ENCODE peak calls at places on chromosomes 3 and 15, in four cellular contexts. Z, L, N and I are unnamed samples.

GRCh38 chr3:44252332-44252731 is 10.6 kb downstream of the TOPAZ1 start:
- DNase-seq in N (no peak), L (no peak), Z (no peak), I (no peak)

GRCh38 chr3:56754753-56755365 is 46.9 kb downstream of the ARHGEF3 start:
- DNase-seq in L (no peak), N (no peak), Z (no peak), I (no peak)

GRCh38 chr15:91468861-91469260 is 368.8 kb downstream of the SV2B start:
- DNase-seq in N (no peak), Z (no peak), L (no peak), I (no peak)

GRCh38 chr3:41286305-41286704 is 87.0 kb downstream of the CTNNB1 start:
- DNase-seq in Z (no peak), N (no peak), L (no peak), I (no peak)

GRCh38 chr15:90047956-90048575 is 46.9 kb downstream of the ZNF710 start:
- DNase-seq in Z (no peak), N (no peak), L (no peak), I (no peak)

GRCh38 chr3:119628390-119628789 is 30.7 kb downstream of the PLA1A start:
- DNase-seq in Z (no peak), L (no peak), N (no peak), I (no peak)

GRCh38 chr3:25665646-25666136 is 984 bp upstream of the TOP2B start:
- DNase-seq in L (no peak), Z (no peak), N (no peak), I (no peak)

GRCh38 chr15:72493220-72493619 is 19.1 kb downstream of the ARIH1 start:
- DNase-seq in N (no peak), L (no peak), Z (no peak), I (no peak)

GRCh38 chr15:70242962-70243685 is 145.4 kb upstream of the TLE3 start:
- DNase-seq in Z (no peak), L (no peak), N (no peak), I (peak)

GRCh38 chr15:88031461-88031860 is 225.1 kb downstream of the NTRK3 start:
- DNase-seq in L (no peak), Z (no peak), N (no peak), I (no peak)

GRCh38 chr3:195119461-195120198 is 151.3 kb downstream of the XXYLT1 start:
- DNase-seq in N (peak), L (peak), Z (no peak), I (no peak)

GRCh38 chr3:6449099-6449498 is 411.8 kb upstream of the GRM7 start:
- DNase-seq in L (no peak), N (no peak), Z (no peak), I (no peak)

GRCh38 chr3:188407158-188407880 is 253.4 kb downstream of the LPP start:
- DNase-seq in Z (no peak), N (no peak), L (peak), I (no peak)

GRCh38 chr3:14301558-14301957 is 100.8 kb upstream of the SLC6A6 start:
- DNase-seq in Z (no peak), N (no peak), L (no peak), I (no peak)

GRCh38 chr3:50554553-50554952 is 13.0 kb downstream of the C3orf18 start:
- DNase-seq in N (no peak), L (no peak), Z (no peak), I (no peak)

GRCh38 chr15:39472661-39473657 is 107.9 kb upstream of the THBS1 start:
- DNase-seq in L (peak), Z (peak), N (no peak), I (no peak)

GRCh38 chr3:99407257-99407656 is 231.1 kb upstream of the COL8A1 start:
- DNase-seq in L (no peak), N (no peak), Z (no peak), I (no peak)

GRCh38 chr3:81302045-81302444 is 459.4 kb downstream of the GBE1 start:
- DNase-seq in Z (no peak), N (peak), L (peak), I (no peak)

GRCh38 chr3:170689218-170689874 is 103.5 kb upstream of the SLC7A14 start:
- DNase-seq in L (peak), N (peak), Z (no peak), I (peak)

GRCh38 chr15:88454867-88455810 is 12.0 kb downstream of the MRPL46 start:
- DNase-seq in L (peak), N (peak), Z (peak), I (no peak)

GRCh38 chr3:118740722-118741290 is 293.8 kb downstream of the IGSF11 start:
- DNase-seq in Z (no peak), L (no peak), N (no peak), I (no peak)

GRCh38 chr3:195760345-195760983 is 39.7 kb downstream of the MUC20 start:
- DNase-seq in N (no peak), Z (peak), L (no peak), I (no peak)

GRCh38 chr3:190560284-190560895 is 46.5 kb downstream of the IL1RAP start:
- DNase-seq in N (no peak), Z (no peak), L (no peak), I (no peak)

GRCh38 chr15:88032787-88033186 is 223.8 kb downstream of the NTRK3 start:
- DNase-seq in L (peak), Z (no peak), N (no peak), I (no peak)

GRCh38 chr3:183515968-183516851 is 39.3 kb downstream of the KLHL6 start:
- DNase-seq in L (no peak), Z (no peak), N (no peak), I (peak)

GRCh38 chr15:101384276-101384675 is 89.2 kb upstream of the SNRPA1 start:
- DNase-seq in L (no peak), N (no peak), Z (no peak), I (no peak)

GRCh38 chr3:10286596-10287295 is 6.0 kb downstream of the GHRL start:
- DNase-seq in Z (no peak), L (peak), N (peak), I (peak)

GRCh38 chr3:187101184-187102072 is 37.9 kb downstream of the RPL39L start:
- DNase-seq in Z (peak), L (peak), N (no peak), I (no peak)

GRCh38 chr3:18208856-18209255 is 216.3 kb downstream of the SATB1 start:
- DNase-seq in L (no peak), N (no peak), Z (no peak), I (no peak)

GRCh38 chr15:89893027-89893426 is 767 bp downstream of the AP3S2 start:
- DNase-seq in L (no peak), N (peak), Z (no peak), I (no peak)

GRCh38 chr3:42179110-42179725 is 86.8 kb downstream of the CCK start:
- DNase-seq in N (peak), Z (no peak), L (peak), I (peak)

GRCh38 chr3:14391033-14391432 is 11.4 kb upstream of the SLC6A6 start:
- DNase-seq in Z (peak), L (peak), N (peak), I (no peak)

GRCh38 chr15:73572296-73572695 is 60.9 kb downstream of the NPTN start:
- DNase-seq in Z (no peak), N (no peak), L (no peak), I (no peak)

DNA sequence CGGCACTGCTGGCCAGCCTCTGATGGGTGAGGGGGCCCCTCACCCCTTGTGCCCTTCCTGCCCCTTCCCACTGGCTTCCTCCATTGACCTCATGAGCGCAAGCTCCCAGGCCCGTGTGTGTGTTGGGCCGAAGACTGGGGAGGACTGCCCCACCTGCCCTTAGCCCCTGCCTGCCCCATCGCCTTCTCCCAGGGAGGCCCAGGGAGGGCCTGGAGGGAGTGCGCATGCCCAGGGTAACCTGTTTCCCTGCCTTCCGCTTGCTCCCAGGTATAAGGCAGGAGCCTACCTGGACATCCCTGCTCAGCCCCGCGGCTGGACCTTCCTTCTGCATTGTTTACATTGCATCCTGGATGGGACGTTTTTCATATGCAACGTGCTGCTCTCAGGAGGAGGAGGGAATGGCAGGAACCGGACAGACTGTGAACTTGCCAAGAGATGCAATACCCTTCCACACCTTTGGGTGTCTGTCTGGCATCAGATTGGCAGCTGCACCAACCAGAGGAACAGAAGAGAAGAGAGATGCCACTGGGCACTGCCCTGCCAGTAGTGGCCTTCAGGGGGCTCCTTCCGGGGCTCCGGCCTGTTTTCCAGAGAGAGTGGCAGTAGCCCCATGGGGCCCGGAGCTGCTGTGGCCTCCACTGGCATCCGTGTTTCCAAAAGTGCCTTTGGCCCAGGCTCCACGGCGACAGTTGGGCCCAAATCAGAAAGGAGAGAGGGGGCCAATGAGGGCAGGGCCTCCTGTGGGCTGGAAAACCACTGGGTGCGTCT is 8.8 kb downstream of the DLL4 start:
- DNase-seq in Z (no peak), N (peak), L (peak), I (no peak)
- TF ChIP-seq CTCF in Z (peak), N (peak), L (peak), I (peak)

GRCh38 chr15:75043509-75044257 is 20.3 kb downstream of the PPCDC start:
- DNase-seq in L (peak), Z (peak), N (no peak), I (no peak)
- TF ChIP-seq CTCF in L (peak), Z (peak), N (peak), I (peak)

DNA sequence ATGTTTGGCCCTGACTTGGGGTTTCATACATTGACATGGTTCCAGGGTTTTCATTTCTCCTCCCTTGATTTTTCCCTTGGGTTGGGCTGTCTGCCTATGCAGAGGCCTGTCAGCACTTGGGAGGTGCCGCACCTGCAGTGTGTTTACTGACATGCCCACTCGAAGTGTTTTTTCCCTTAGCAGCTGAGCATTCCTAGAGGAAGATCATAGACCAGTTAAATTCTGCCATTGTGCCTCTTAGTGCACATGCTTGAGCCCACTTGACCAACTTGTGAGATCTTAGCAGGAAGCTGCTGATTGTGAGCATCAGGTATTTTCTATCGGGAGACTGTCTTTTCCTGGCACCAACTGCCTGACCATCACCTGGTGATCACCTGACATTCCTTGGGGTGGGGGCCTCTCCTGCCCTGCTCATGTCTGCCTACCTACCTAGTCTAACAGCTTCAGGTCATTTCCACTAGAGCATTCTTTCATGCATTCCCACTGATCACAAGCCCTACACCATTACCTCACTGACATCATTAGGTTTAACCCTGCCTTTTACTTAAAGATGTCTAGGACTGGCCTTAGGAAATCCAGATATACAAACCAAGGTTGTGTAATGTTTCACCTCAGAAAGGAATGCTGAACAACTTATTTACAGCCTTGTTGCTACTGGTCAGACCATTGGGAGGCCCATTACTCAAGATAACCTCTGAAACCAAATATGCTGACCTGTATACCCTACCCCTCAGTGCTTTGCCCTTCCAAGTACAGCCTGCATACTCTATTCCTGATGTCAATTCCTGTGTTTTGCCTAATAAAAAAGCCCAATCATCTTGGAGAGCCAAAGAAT is 68.3 kb downstream of the CD47 start:
- DNase-seq in Z (no peak), L (no peak), N (no peak), I (peak)
- TF ChIP-seq CTCF in Z (no peak), L (no peak), N (no peak), I (no peak)

GRCh38 chr15:58185439-58185838 is 47.3 kb downstream of the AQP9 start:
- DNase-seq in Z (no peak), N (no peak), L (no peak), I (no peak)
- TF ChIP-seq CTCF in Z (no peak), N (no peak), L (peak), I (peak)

DNA sequence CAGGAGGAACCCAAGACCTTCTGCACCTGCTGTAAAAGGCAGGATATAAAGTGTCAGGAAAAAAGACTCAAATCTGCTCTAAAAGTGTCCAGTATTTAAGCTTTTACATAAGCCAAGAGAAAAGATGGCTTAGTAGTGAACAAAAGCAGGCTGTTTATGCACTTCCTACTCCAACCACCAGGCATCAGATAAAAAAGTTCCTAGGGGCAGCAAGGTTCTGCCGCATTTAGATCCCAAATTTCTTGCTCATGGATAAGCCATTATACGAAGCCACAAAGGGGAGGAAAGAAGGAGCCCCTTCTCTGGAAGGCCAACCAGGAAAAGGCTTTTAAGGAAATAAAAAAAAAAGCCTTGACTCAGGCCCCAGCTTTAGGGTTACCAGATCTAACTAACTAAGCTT is 10.6 kb upstream of the SLC9C1 start:
- DNase-seq in N (no peak), L (peak), Z (no peak), I (no peak)
- TF ChIP-seq CTCF in N (no peak), L (peak), Z (peak), I (peak)

GRCh38 chr3:112354642-112355333 is 21.8 kb downstream of the CD200 start:
- DNase-seq in N (no peak), L (no peak), Z (no peak), I (no peak)

GRCh38 chr3:112351823-112352222 is 18.9 kb downstream of the CD200 start:
- DNase-seq in N (no peak), L (no peak), Z (no peak), I (no peak)

GRCh38 chr3:112351036-112351435 is 18.1 kb downstream of the CD200 start:
- DNase-seq in N (no peak), Z (no peak), L (no peak), I (no peak)

GRCh38 chr3:112353365-112353764 is 20.4 kb downstream of the CD200 start:
- DNase-seq in Z (no peak), L (no peak), N (no peak), I (no peak)

DNA sequence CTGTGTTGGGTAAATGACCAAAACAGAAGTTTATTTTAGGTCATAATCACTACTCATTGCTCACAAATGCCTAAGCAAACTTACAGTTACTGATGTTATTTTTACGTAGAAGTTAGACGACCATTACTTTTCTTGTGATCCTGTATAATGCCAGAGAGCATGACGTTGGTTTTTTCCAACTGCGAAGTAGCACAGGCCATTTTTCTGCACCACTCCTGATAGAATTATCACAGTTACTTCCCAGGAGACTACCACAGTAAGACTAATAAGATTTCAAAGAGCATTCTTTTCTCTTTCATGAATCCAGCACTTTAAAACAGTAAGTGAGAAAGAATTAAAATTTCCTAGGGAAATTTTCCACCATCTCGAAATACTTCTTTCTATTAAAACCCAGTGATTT is 19.8 kb downstream of the CD200 start:
- DNase-seq in Z (no peak), L (no peak), N (no peak), I (no peak)
- TF ChIP-seq CTCF in Z (no peak), L (no peak), N (no peak), I (no peak)

GRCh38 chr15:84981054-84981710 is 474 bp upstream of the PDE8A start:
- DNase-seq in L (peak), N (peak), Z (peak), I (peak)
- TF ChIP-seq CTCF in L (peak), N (no peak), Z (peak), I (peak)